ENCODE peak calls at places on chromosomes 4 and X, in five cellular contexts. J, Q, A, N and M are unnamed samples.

GRCh38 chrX:2696698-2697215 is 5.7 kb downstream of the CD99 start:
- DNase-seq in J (no peak), Q (no peak), A (no peak), N (no peak), M (no peak)

GRCh38 chrX:85503258-85504158 is 124.0 kb upstream of the POF1B start:
- DNase-seq in J (no peak), Q (peak; percentile 15), A (no peak), N (no peak), M (no peak)

GRCh38 chr4:41752081-41752836 is 3.7 kb upstream of the PHOX2B start:
- DNase-seq in J (no peak), Q (no peak), A (no peak), N (peak; percentile 50), M (no peak)

GRCh38 chr4:121551881-121552280 is 144.9 kb downstream of the ANXA5 start:
- DNase-seq in J (no peak), Q (no peak), A (no peak), N (no peak), M (no peak)

GRCh38 chr4:100391913-100392312 is 125.9 kb downstream of the EMCN start:
- DNase-seq in J (no peak), Q (no peak), A (no peak), N (no peak), M (no peak)

GRCh38 chr4:102405706-102406510 is 60.6 kb upstream of the SLC39A8 start:
- DNase-seq in J (no peak), Q (no peak), A (no peak), N (no peak), M (no peak)

GRCh38 chr4:46124773-46125172 is 919 bp upstream of the GABRG1 start:
- DNase-seq in J (no peak), Q (no peak), A (no peak), N (peak; percentile 6), M (no peak)

GRCh38 chr4:104421576-104421975 is 73.1 kb downstream of the CXXC4 start:
- DNase-seq in J (no peak), Q (no peak), A (no peak), N (no peak), M (no peak)

GRCh38 chr4:38230121-38230728 is 270.0 kb downstream of the PTTG2 start:
- DNase-seq in J (no peak), Q (peak; percentile 82), A (no peak), N (no peak), M (peak; percentile 72)

GRCh38 chr4:85081196-85081595 is 114.7 kb upstream of the WDFY3 start:
- DNase-seq in J (no peak), Q (no peak), A (no peak), N (no peak), M (no peak)

GRCh38 chr4:2042207-2042946 is 16.8 kb upstream of the NAT8L start:
- DNase-seq in J (peak; percentile 52), Q (peak; percentile 41), A (no peak), N (peak; percentile 81), M (no peak)

GRCh38 chrX:40570346-40571093 is 10.2 kb upstream of the ATP6AP2 start:
- DNase-seq in J (no peak), Q (no peak), A (no peak), N (no peak), M (no peak)

GRCh38 chrX:41515376-41515775 is 68.2 kb downstream of the NYX start:
- DNase-seq in J (no peak), Q (no peak), A (no peak), N (no peak), M (no peak)

GRCh38 chr4:8643986-8644385 is 51.4 kb downstream of the CPZ start:
- DNase-seq in J (no peak), Q (no peak), A (peak; percentile 49), N (no peak), M (no peak)

GRCh38 chr4:159107203-159107921 is 4.5 kb downstream of the RAPGEF2 start:
- DNase-seq in J (no peak), Q (no peak), A (no peak), N (no peak), M (no peak)

GRCh38 chr4:79898055-79898454 is 175.0 kb downstream of the ANTXR2 start:
- DNase-seq in J (no peak), Q (no peak), A (no peak), N (no peak), M (no peak)

GRCh38 chr4:6772223-6772928 is 10.2 kb upstream of the KIAA0232 start:
- DNase-seq in J (no peak), Q (peak; percentile 72), A (peak; percentile 33), N (no peak), M (no peak)

GRCh38 chr4:123378794-123379193 is 17.8 kb upstream of the SPRY1 start:
- DNase-seq in J (no peak), Q (no peak), A (no peak), N (no peak), M (no peak)

GRCh38 chr4:113919611-113920010 is 59.8 kb downstream of the ARSJ start:
- DNase-seq in J (no peak), Q (no peak), A (no peak), N (no peak), M (no peak)

GRCh38 chr4:113579360-113579759 is 182.2 kb downstream of the CAMK2D start:
- DNase-seq in J (no peak), Q (no peak), A (no peak), N (no peak), M (no peak)

GRCh38 chrX:16633754-16634153 is 16.2 kb upstream of the S100G start:
- DNase-seq in J (no peak), Q (no peak), A (no peak), N (peak; percentile 31), M (no peak)

GRCh38 chr4:138863160-138863559 is 152.4 kb upstream of the NOCT start:
- DNase-seq in J (no peak), Q (no peak), A (no peak), N (no peak), M (no peak)

GRCh38 chr4:47686294-47686872 is 151.5 kb downstream of the CORIN start:
- DNase-seq in J (no peak), Q (peak; percentile 57), A (no peak), N (peak; percentile 42), M (no peak)

GRCh38 chr4:167000141-167000852 is 234.0 kb downstream of the SPOCK3 start:
- DNase-seq in J (no peak), Q (no peak), A (no peak), N (no peak), M (no peak)

DNA sequence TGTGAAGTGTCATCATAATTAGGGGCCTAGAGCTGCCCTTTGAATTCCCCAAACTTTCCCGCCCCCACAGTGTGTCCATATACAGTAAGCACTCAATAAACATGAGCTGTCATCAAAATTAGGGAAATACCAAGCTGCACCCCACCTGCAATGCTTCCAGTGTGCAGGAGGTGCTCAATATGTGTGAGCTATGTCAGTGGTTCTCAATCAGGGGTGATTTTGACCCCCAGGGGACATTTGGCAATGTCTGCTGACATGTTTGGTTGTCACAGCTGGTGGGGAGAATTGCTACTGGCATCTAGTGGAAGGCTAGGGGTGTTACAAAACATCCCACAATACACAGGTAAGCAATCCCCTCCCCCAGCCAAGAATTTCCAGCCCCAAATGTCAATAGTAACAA is 750 bp downstream of the CFP start:
- DNase-seq in J (no peak), Q (no peak), A (no peak), N (no peak), M (no peak)
- H3K4me3 ChIP-seq in J (peak overlapping the region; percentile 7), Q (no peak overlapping the region), A (no peak overlapping the region), N (no peak overlapping the region), M (peak overlapping the region; percentile 35)

DNA sequence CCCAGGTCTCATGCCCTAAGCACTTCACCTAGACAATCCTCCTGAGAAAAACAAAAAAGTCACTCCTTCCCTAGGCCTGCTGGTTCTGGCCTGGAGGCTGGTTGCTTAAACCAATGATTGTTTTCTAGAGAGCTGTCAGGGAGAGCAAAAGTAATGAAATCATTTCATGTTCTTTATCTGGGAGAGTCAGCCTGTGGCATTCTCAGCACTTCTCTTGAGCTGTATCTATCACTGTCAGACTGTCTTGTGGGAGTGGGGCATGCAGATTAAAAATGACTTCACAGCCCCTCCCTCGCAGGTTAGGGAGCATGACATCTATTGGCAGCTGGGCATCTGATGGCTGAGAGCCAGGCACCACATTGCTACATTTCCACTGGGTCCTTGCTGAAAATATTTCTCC is 20.4 kb upstream of the TMEM154 start:
- DNase-seq in J (no peak), Q (no peak), A (no peak), N (no peak), M (no peak)
- H3K4me1 ChIP-seq in J (peaks cover 37% of the 10 kb centered on the region), Q (no peaks in the 10 kb centered on the region), A (no peaks in the 10 kb centered on the region), N (no peaks in the 10 kb centered on the region), M (no peaks in the 10 kb centered on the region)

GRCh38 chr4:39528056-39528465 is 822 bp upstream of the UGDH start:
- DNase-seq in J (peak; percentile 91), Q (no peak), A (peak; percentile 92), N (no peak), M (peak; percentile 94)
- TF ChIP-seq EP300 in J (no peak), Q (no peak), A (no peak), N (no peak), M (no peak)

DNA sequence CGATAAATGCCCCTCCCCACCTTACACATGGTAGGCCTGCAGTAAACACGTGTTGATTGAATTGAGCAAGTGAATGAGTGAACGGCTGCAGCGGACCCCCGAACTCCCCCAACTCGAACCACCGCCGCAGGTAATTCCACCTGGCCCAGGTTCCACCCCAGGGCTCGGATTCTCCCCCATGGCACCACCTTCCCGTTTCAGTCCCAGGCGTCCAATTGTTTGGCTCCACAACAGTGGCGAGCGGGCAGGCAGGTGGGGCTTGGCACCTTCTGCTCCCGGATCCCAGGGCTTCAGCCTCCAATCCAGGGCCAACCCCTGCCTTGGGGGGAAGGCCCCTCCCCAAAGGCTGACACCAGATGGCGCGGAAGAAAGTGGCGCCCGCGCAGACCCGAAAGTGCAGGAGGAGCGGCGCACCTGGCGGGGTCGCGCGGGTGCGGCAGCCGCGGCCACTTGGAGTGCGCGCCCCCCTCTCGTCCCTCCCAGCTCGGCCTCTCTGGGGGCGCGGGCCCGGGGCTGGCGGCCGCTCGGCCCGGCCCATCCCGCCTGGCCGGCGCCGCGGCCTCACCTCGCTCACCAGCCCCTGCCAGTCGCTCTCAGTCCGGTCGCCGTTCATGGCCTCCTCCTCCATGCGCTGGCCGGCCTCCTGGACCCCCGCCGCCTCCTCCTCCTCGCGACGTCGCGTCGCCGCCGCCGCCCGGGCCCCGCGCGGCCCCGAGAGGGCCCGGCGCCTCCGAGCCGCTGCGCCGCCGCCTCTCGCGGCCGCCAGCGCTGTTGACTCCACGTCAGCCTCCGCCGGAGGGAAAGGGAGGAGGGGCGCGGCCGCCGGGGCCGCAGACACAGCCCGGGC is at the start of gene CCDC149:
- DNase-seq in J (peak; percentile 73), Q (peak; percentile 78), A (peak; percentile 84), N (peak; percentile 86), M (no peak)
- H3K4me3 ChIP-seq in J (peak within 1 kb of the TSS; percentile 84), Q (peak within 1 kb of the TSS; percentile 62), A (peak within 1 kb of the TSS; percentile 36), N (peak within 1 kb of the TSS; percentile 58), M (peak within 1 kb of the TSS; percentile 71)

GRCh38 chrX:15240414-15240813 is 29.5 kb downstream of the ASB9 start:
- DNase-seq in J (no peak), Q (no peak), A (no peak), N (no peak), M (no peak)
- H3K4me1 ChIP-seq in J (no peaks in the 10 kb centered on the region), Q (no peaks in the 10 kb centered on the region), A (no peaks in the 10 kb centered on the region), N (no peaks in the 10 kb centered on the region), M (no peaks in the 10 kb centered on the region)

GRCh38 chr4:179076865-179077264 is 1634.6 kb upstream of the AGA start:
- DNase-seq in J (no peak), Q (no peak), A (no peak), N (no peak), M (no peak)

GRCh38 chr4:179071120-179071519 is 1628.9 kb upstream of the AGA start:
- DNase-seq in J (no peak), Q (no peak), A (no peak), N (no peak), M (no peak)
- TF ChIP-seq EP300 in J (no peak), Q (no peak), A (no peak), N (no peak), M (no peak)